ENCODE peak calls at places on chromosomes 5 and 9, in four cellular contexts. B, W, C and X are unnamed samples.
A peak's percentile ranks its signal among the peaks of the same experiment; 100 is the strongest.

GRCh38 chr5:33231935-33232334 is 208.8 kb upstream of the TARS1 start:
- DNase-seq in B (no peak), W (no peak), C (no peak), X (peak; percentile 10)

GRCh38 chr5:8897316-8897715 is 648.6 kb downstream of the SEMA5A start:
- DNase-seq in C (no peak), B (no peak), W (no peak), X (no peak)

GRCh38 chr9:76271755-76272154 is 122.5 kb downstream of the RFK start:
- DNase-seq in C (no peak), W (no peak), B (no peak), X (peak; percentile 5)

GRCh38 chr9:137295313-137296213 is 6.5 kb downstream of the NRARP start:
- DNase-seq in C (peak; percentile 36), B (peak; percentile 70), W (no peak), X (no peak)

GRCh38 chr9:89361816-89362646 is 43.7 kb downstream of the SECISBP2 start:
- DNase-seq in W (no peak), B (no peak), C (no peak), X (no peak)

GRCh38 chr5:149018909-149019443 is 43.9 kb downstream of the SH3TC2 start:
- DNase-seq in W (no peak), C (no peak), B (no peak), X (no peak)

GRCh38 chr5:179927834-179928233 is 20.1 kb upstream of the TBC1D9B start:
- DNase-seq in C (peak; percentile 15), B (no peak), W (no peak), X (no peak)

GRCh38 chr5:87746891-87747366 is 334.2 kb upstream of the CCNH start:
- DNase-seq in B (no peak), W (no peak), C (peak; percentile 66), X (no peak)

GRCh38 chr9:127858041-127858512 is 3.6 kb upstream of the ENG start:
- DNase-seq in C (no peak), B (no peak), W (no peak), X (no peak)

GRCh38 chr5:132475939-132476852 is 14.4 kb downstream of the IRF1 start:
- DNase-seq in C (no peak), B (peak; percentile 29), W (no peak), X (no peak)

GRCh38 chr9:81822967-81823366 is 105.3 kb upstream of the SPATA31D4 start:
- DNase-seq in W (no peak), B (no peak), C (no peak), X (no peak)

GRCh38 chr9:81035171-81035570 is 654.2 kb downstream of the TLE1 start:
- DNase-seq in C (no peak), B (no peak), W (no peak), X (no peak)

GRCh38 chr5:148913985-148914421 is 87.6 kb downstream of the ADRB2 start:
- DNase-seq in C (peak; percentile 91), W (peak; percentile 22), B (no peak), X (peak; percentile 40)

GRCh38 chr9:86997961-86998360 is 50.7 kb upstream of the GAS1 start:
- DNase-seq in C (no peak), W (no peak), B (no peak), X (no peak)

GRCh38 chr9:2260401-2261306 is 245.5 kb downstream of the SMARCA2 start:
- DNase-seq in W (no peak), B (no peak), C (peak; percentile 88), X (no peak)

GRCh38 chr5:34841816-34842215 is 2.9 kb downstream of the TTC23L start:
- DNase-seq in B (no peak), C (no peak), W (no peak), X (no peak)

GRCh38 chr5:113161806-113162205 is 185.2 kb downstream of the DCP2 start:
- DNase-seq in C (peak; percentile 95), W (no peak), B (no peak), X (no peak)

GRCh38 chr9:81410201-81410600 is 279.1 kb downstream of the TLE1 start:
- DNase-seq in W (no peak), B (no peak), C (peak; percentile 95), X (peak; percentile 71)

GRCh38 chr9:94011134-94011533 is 56.0 kb upstream of the BARX1 start:
- DNase-seq in B (no peak), C (peak; percentile 32), W (no peak), X (no peak)